ENCODE peak calls at places on chromosomes 7 and 10, in four cellular contexts. One of them, this sample, is unnamed.

GRCh38 chr7:105638942-105639495 is 57.7 kb upstream of the EFCAB10 start:
- DNase-seq in NCI-H1694: no peak
- DNase-seq in B cell: no peak
- DNase-seq in activated naive CD4-positive, alpha-beta T cell treated with anti-CD3 and anti-CD28 coated beads for 36 hours: no peak
- DNase-seq in this sample: no peak

GRCh38 chr10:25050402-25050801 is 34.0 kb downstream of the THNSL1 start:
- DNase-seq in B cell: no peak
- DNase-seq in activated naive CD4-positive, alpha-beta T cell treated with anti-CD3 and anti-CD28 coated beads for 36 hours: no peak
- DNase-seq in NCI-H1694: no peak
- DNase-seq in this sample: no peak

GRCh38 chr7:132655071-132655761 is 78.9 kb upstream of the PLXNA4 start:
- DNase-seq in B cell: no peak
- DNase-seq in activated naive CD4-positive, alpha-beta T cell treated with anti-CD3 and anti-CD28 coated beads for 36 hours: peak
- DNase-seq in NCI-H1694: no peak
- DNase-seq in this sample: no peak

GRCh38 chr10:121994429-121994881 is 5.5 kb downstream of the TACC2 start:
- DNase-seq in NCI-H1694: no peak
- DNase-seq in B cell: no peak
- DNase-seq in activated naive CD4-positive, alpha-beta T cell treated with anti-CD3 and anti-CD28 coated beads for 36 hours: no peak
- DNase-seq in this sample: no peak

GRCh38 chr10:24518981-24519597 is 204.6 kb downstream of the ARHGAP21 start:
- DNase-seq in activated naive CD4-positive, alpha-beta T cell treated with anti-CD3 and anti-CD28 coated beads for 36 hours: peak
- DNase-seq in B cell: no peak
- DNase-seq in NCI-H1694: peak
- DNase-seq in this sample: peak

GRCh38 chr7:47477191-47478016 is 104.5 kb downstream of the TNS3 start:
- DNase-seq in NCI-H1694: no peak
- DNase-seq in activated naive CD4-positive, alpha-beta T cell treated with anti-CD3 and anti-CD28 coated beads for 36 hours: no peak
- DNase-seq in B cell: no peak
- DNase-seq in this sample: peak

GRCh38 chr7:156232931-156233705 is 407.5 kb upstream of the RNF32 start:
- DNase-seq in activated naive CD4-positive, alpha-beta T cell treated with anti-CD3 and anti-CD28 coated beads for 36 hours: no peak
- DNase-seq in NCI-H1694: no peak
- DNase-seq in B cell: no peak
- DNase-seq in this sample: no peak

GRCh38 chr10:74750848-74751274 is 75.5 kb upstream of the KAT6B start:
- DNase-seq in activated naive CD4-positive, alpha-beta T cell treated with anti-CD3 and anti-CD28 coated beads for 36 hours: peak
- DNase-seq in NCI-H1694: no peak
- DNase-seq in B cell: no peak
- DNase-seq in this sample: no peak

GRCh38 chr10:78314651-78315050 is 281.0 kb downstream of the RPS24 start:
- DNase-seq in B cell: no peak
- DNase-seq in NCI-H1694: no peak
- DNase-seq in activated naive CD4-positive, alpha-beta T cell treated with anti-CD3 and anti-CD28 coated beads for 36 hours: no peak
- DNase-seq in this sample: no peak

GRCh38 chr10:6211341-6212265 is 8.9 kb downstream of the PFKFB3 start:
- DNase-seq in activated naive CD4-positive, alpha-beta T cell treated with anti-CD3 and anti-CD28 coated beads for 36 hours: no peak
- DNase-seq in NCI-H1694: no peak
- DNase-seq in B cell: no peak
- DNase-seq in this sample: no peak

GRCh38 chr10:102744374-102745051 is 765 bp downstream of the WBP1L start:
- DNase-seq in activated naive CD4-positive, alpha-beta T cell treated with anti-CD3 and anti-CD28 coated beads for 36 hours: peak
- DNase-seq in B cell: no peak
- DNase-seq in NCI-H1694: peak
- DNase-seq in this sample: no peak

GRCh38 chr7:36638586-36639265 is 85.6 kb downstream of the AOAH start:
- DNase-seq in activated naive CD4-positive, alpha-beta T cell treated with anti-CD3 and anti-CD28 coated beads for 36 hours: peak
- DNase-seq in B cell: no peak
- DNase-seq in NCI-H1694: no peak
- DNase-seq in this sample: no peak

GRCh38 chr7:139118234-139118802 is 8.8 kb upstream of the ZC3HAV1 start:
- DNase-seq in activated naive CD4-positive, alpha-beta T cell treated with anti-CD3 and anti-CD28 coated beads for 36 hours: peak
- DNase-seq in B cell: no peak
- DNase-seq in NCI-H1694: no peak
- DNase-seq in this sample: no peak

GRCh38 chr7:42226354-42226941 is 10.6 kb downstream of the GLI3 start:
- DNase-seq in activated naive CD4-positive, alpha-beta T cell treated with anti-CD3 and anti-CD28 coated beads for 36 hours: no peak
- DNase-seq in NCI-H1694: no peak
- DNase-seq in B cell: no peak
- DNase-seq in this sample: no peak

GRCh38 chr10:32265756-32266155 is 81.2 kb downstream of the EPC1 start:
- DNase-seq in B cell: no peak
- DNase-seq in NCI-H1694: no peak
- DNase-seq in activated naive CD4-positive, alpha-beta T cell treated with anti-CD3 and anti-CD28 coated beads for 36 hours: no peak
- DNase-seq in this sample: no peak

GRCh38 chr10:42113158-42113450 is 525.3 kb downstream of the ZNF33B start:
- DNase-seq in activated naive CD4-positive, alpha-beta T cell treated with anti-CD3 and anti-CD28 coated beads for 36 hours: no peak
- DNase-seq in NCI-H1694: no peak
- DNase-seq in B cell: no peak
- DNase-seq in this sample: no peak

GRCh38 chr7:14720792-14721191 is 181.8 kb downstream of the DGKB start:
- DNase-seq in NCI-H1694: no peak
- DNase-seq in B cell: no peak
- DNase-seq in activated naive CD4-positive, alpha-beta T cell treated with anti-CD3 and anti-CD28 coated beads for 36 hours: no peak
- DNase-seq in this sample: no peak

GRCh38 chr10:19839090-19839489 is 22.9 kb downstream of the PLXDC2 start:
- DNase-seq in B cell: no peak
- DNase-seq in NCI-H1694: no peak
- DNase-seq in activated naive CD4-positive, alpha-beta T cell treated with anti-CD3 and anti-CD28 coated beads for 36 hours: no peak
- DNase-seq in this sample: no peak

GRCh38 chr10:75470901-75471300 is 39.5 kb downstream of the LRMDA start:
- DNase-seq in NCI-H1694: no peak
- DNase-seq in activated naive CD4-positive, alpha-beta T cell treated with anti-CD3 and anti-CD28 coated beads for 36 hours: no peak
- DNase-seq in B cell: no peak
- DNase-seq in this sample: no peak

GRCh38 chr7:333399-333776 is 43.4 kb downstream of the FOXL3 start:
- DNase-seq in B cell: no peak
- DNase-seq in NCI-H1694: no peak
- DNase-seq in activated naive CD4-positive, alpha-beta T cell treated with anti-CD3 and anti-CD28 coated beads for 36 hours: no peak
- DNase-seq in this sample: peak

GRCh38 chr7:37079420-37079819 is 355.1 kb upstream of the AOAH start:
- DNase-seq in NCI-H1694: no peak
- DNase-seq in activated naive CD4-positive, alpha-beta T cell treated with anti-CD3 and anti-CD28 coated beads for 36 hours: no peak
- DNase-seq in B cell: no peak
- DNase-seq in this sample: no peak

This sample was measured in NCI-H2171.